ENCODE peak calls at places on chromosome 10, in nine cellular contexts. I is trophoblast cell; J is stimulated activated CD8-positive, alpha-beta memory T cell treated with anti-CD3 and anti-CD28 coated beads, Interleukin-7, amount 100 ng/mL, for 4 hours; T is GM23248; K is stimulated activated CD4-positive, alpha-beta T cell treated with anti-CD3 and anti-CD28 coated beads, TNF-alpha, amount 100 ng/mL, for 48 hours; S is AG20443; G is hypothalamus; Q is effector memory CD8-positive, alpha-beta T cell; O is HEK293T. N is an unnamed sample.

GRCh38 chr10:77692782-77693181 is 55.2 kb upstream of the KCNMA1 start:
- DNase-seq in I (no peak), Q (no peak), K (no peak), O (no peak), S (peak), G (no peak), T (peak), J (no peak), N (peak)

GRCh38 chr10:12703141-12703540 is 298.4 kb downstream of the CCDC3 start:
- DNase-seq in O (no peak), S (no peak), Q (no peak), J (no peak), K (no peak), G (no peak), I (no peak), T (peak), N (peak)

GRCh38 chr10:127193125-127193524 is 3.3 kb downstream of the INSYN2A start:
- DNase-seq in O (no peak), J (no peak), K (no peak), Q (no peak), G (no peak), S (no peak), I (no peak), T (peak), N (peak)

GRCh38 chr10:88901610-88902327 is 21.7 kb downstream of the STAMBPL1 start:
- DNase-seq in Q (no peak), J (no peak), G (no peak), T (peak), I (no peak), K (no peak), S (no peak), O (no peak), N (peak)

GRCh38 chr10:29714096-29714874 is 79.5 kb upstream of the SVIL start:
- DNase-seq in S (peak), G (no peak), Q (no peak), T (peak), J (no peak), I (peak), O (no peak), K (no peak), N (peak)

GRCh38 chr10:33661580-33662269 is 327.3 kb upstream of the NRP1 start:
- DNase-seq in Q (no peak), T (peak), I (peak), O (no peak), K (no peak), S (peak), G (peak), J (no peak), N (peak)

GRCh38 chr10:27568196-27569175 is 64.4 kb downstream of the RAB18 start:
- DNase-seq in J (no peak), G (no peak), I (no peak), K (no peak), Q (no peak), O (no peak), S (peak), T (peak), N (no peak)

GRCh38 chr10:71319042-71319799 is at the start of gene SLC29A3:
- DNase-seq in G (peak), O (peak), I (peak), S (peak), T (peak), Q (peak), K (peak), J (peak), N (peak)

GRCh38 chr10:103111031-103111917 is 81.8 kb downstream of the NT5C2 start:
- DNase-seq in J (no peak), I (no peak), Q (no peak), T (peak), S (peak), G (no peak), K (no peak), O (peak), N (peak)

GRCh38 chr10:100081075-100082001 is at the start of gene CPN1:
- DNase-seq in Q (no peak), G (no peak), J (no peak), I (no peak), S (no peak), K (no peak), T (no peak), O (no peak), N (no peak)

N was measured in fibroblast of lung.